ENCODE peak calls at places on chromosomes 3 and 15, in four cellular contexts. R, V, S and P are unnamed samples.

GRCh38 chr15:43376017-43376705 is 5.3 kb downstream of the TUBGCP4 start:
- DNase-seq in R (no peak), V (no peak), S (peak; percentile 45), P (no peak)

GRCh38 chr15:90300988-90301715 is 35.7 kb downstream of the NGRN start:
- DNase-seq in R (peak; percentile 89), V (no peak), S (peak; percentile 58), P (no peak)

GRCh38 chr3:148075829-148076716 is 621.6 kb upstream of the AGTR1 start:
- DNase-seq in R (no peak), V (no peak), S (peak; percentile 52), P (peak; percentile 31)

GRCh38 chr3:128442070-128442469 is 24.6 kb downstream of the DNAJB8 start:
- DNase-seq in R (no peak), V (no peak), S (no peak), P (no peak)

GRCh38 chr3:14546041-14546440 is 5.9 kb upstream of the GRIP2 start:
- DNase-seq in R (no peak), V (no peak), S (no peak), P (no peak)

GRCh38 chr3:9951962-9952805 is at the start of gene PRRT3:
- DNase-seq in R (no peak), V (no peak), S (peak; percentile 70), P (no peak)

GRCh38 chr15:76339302-76340197 is 3.0 kb downstream of the ISL2 start:
- DNase-seq in R (no peak), V (no peak), S (peak; percentile 28), P (no peak)

GRCh38 chr15:63381301-63382192 is at the start of gene CA12:
- DNase-seq in R (no peak), V (no peak), S (peak; percentile 44), P (no peak)

GRCh38 chr3:4825572-4826236 is 153.5 kb upstream of the BHLHE40 start:
- DNase-seq in R (no peak), V (no peak), S (peak; percentile 62), P (no peak)

GRCh38 chr15:98899266-98900021 is 108.1 kb downstream of the PGPEP1L start:
- DNase-seq in R (no peak), V (no peak), S (no peak), P (no peak)

GRCh38 chr3:72133329-72134011 is 348.5 kb upstream of the PROK2 start:
- DNase-seq in R (no peak), V (no peak), S (no peak), P (no peak)

GRCh38 chr3:141699349-141699748 is 38.7 kb upstream of the RNF7 start:
- DNase-seq in R (no peak), V (no peak), S (no peak), P (no peak)

GRCh38 chr3:17672506-17672905 is 69.9 kb downstream of the TBC1D5 start:
- DNase-seq in R (no peak), V (no peak), S (no peak), P (no peak)

GRCh38 chr3:68467465-68467864 is 464.9 kb downstream of the TAFA4 start:
- DNase-seq in R (no peak), V (no peak), S (no peak), P (no peak)

GRCh38 chr15:68730491-68731317 is 90.0 kb downstream of the ANP32A start:
- DNase-seq in R (no peak), V (no peak), S (peak; percentile 75), P (peak; percentile 22)

GRCh38 chr3:17027344-17027743 is 142.6 kb downstream of the PLCL2 start:
- DNase-seq in R (no peak), V (no peak), S (no peak), P (no peak)

GRCh38 chr15:32701863-32702262 is 15.9 kb upstream of the GREM1 start:
- DNase-seq in R (no peak), V (no peak), S (no peak), P (no peak)

GRCh38 chr3:149527531-149528343 is 53.2 kb downstream of the TM4SF4 start:
- DNase-seq in R (no peak), V (no peak), S (peak; percentile 24), P (no peak)

GRCh38 chr15:51874751-51875644 is 45.5 kb downstream of the TMOD3 start:
- DNase-seq in R (no peak), V (no peak), S (no peak), P (peak; percentile 94)

GRCh38 chr15:87753539-87753938 is 503.0 kb downstream of the NTRK3 start:
- DNase-seq in R (no peak), V (no peak), S (no peak), P (no peak)
- TF ChIP-seq CTCF in R (no peak), V (no peak), S (no peak), P (peak; percentile 23)

DNA sequence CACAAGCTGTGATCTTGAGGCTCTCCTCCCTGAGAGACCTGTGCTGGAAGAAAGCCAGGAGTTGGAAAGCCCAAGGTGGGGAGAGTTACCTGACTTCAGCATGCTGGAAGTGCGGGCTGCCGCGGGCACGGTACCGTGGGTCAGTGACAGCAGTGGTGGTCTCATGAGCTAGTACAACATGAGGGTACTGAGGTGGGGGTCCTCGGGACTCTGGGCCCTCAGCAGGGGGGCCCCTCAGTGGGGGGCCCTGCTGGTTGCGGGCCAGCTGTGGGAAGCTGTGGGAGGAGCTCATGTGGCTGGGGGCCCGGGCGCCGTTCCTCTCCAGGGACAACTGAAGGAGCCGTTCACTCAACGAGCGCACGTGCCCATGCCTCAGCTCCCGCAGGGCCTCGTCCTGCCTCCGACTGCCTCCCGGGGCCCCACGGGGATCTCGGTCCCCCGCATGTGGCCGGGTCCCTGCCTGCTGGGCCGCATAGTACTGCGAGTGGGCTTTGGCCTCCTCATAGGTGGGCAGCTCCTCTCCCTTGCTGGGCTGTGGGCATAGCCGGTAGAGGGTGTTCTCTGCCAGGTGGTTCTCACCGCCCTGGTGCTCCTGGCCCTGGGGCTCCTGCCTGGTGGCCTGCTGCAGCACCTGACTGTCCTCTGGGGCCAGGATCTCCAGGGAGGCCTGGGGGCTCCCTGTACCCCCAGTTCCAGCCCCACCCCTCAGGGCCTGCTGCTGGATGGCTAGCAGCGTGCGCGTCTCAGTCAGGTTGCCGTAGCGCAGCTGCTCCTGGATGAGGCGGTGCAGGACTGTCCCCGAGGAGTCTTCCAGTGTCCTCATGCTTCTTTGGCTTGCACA is 3.4 kb downstream of the AMOTL2 start:
- DNase-seq in R (no peak), V (no peak), S (no peak), P (no peak)
- H3K4me3 ChIP-seq in R (peak overlapping the region; percentile 95), V (peak overlapping the region; percentile 81), S (no peak overlapping the region), P (no peak overlapping the region)

GRCh38 chr15:66905185-66905584 is 160.2 kb upstream of the SMAD3 start:
- DNase-seq in R (peak; percentile 5), V (no peak), S (no peak), P (no peak)

GRCh38 chr15:66907826-66908502 is 157.4 kb upstream of the SMAD3 start:
- DNase-seq in R (peak; percentile 80), V (no peak), S (no peak), P (no peak)

GRCh38 chr15:66908503-66909095 is 156.8 kb upstream of the SMAD3 start:
- DNase-seq in R (peak; percentile 54), V (no peak), S (no peak), P (no peak)

GRCh38 chr15:66906660-66907059 is 158.7 kb upstream of the SMAD3 start:
- DNase-seq in R (peak; percentile 14), V (no peak), S (no peak), P (no peak)

GRCh38 chr15:66905954-66906353 is 159.4 kb upstream of the SMAD3 start:
- DNase-seq in R (peak; percentile 2), V (no peak), S (no peak), P (no peak)
- TF ChIP-seq CTCF in R (no peak), V (no peak), S (peak; percentile 6), P (peak; percentile 20)

GRCh38 chr15:66294932-66295235 is 1.5 kb downstream of the DIS3L start:
- DNase-seq in R (no peak), V (no peak), S (no peak), P (no peak)
- H3K4me3 ChIP-seq in R (peak overlapping the region; percentile 96), V (peak overlapping the region; percentile 71), S (peak overlapping the region; percentile 43), P (peak overlapping the region; percentile 74)

GRCh38 chr15:80169768-80170357 is 17.1 kb downstream of the FAH start:
- DNase-seq in R (no peak), V (no peak), S (no peak), P (no peak)
- TF ChIP-seq CTCF in R (no peak), V (no peak), S (no peak), P (no peak)